ENCODE peak calls at places on chromosomes 13 and 19, in four cellular contexts. F is IMR-90, C is neuronal stem cell, A is H1. I is an unnamed sample.

GRCh38 chr13:114081761-114082681 is 50.4 kb downstream of the RASA3 start:
- DNase-seq in F (no peak), A (no peak), C (no peak), I (no peak)

GRCh38 chr13:76609643-76610042 is 276.6 kb downstream of the KCTD12 start:
- DNase-seq in F (no peak), A (no peak), C (no peak), I (no peak)

GRCh38 chr13:30905932-30906383 is at the start of gene MEDAG:
- DNase-seq in C (no peak), F (peak; percentile 57), A (no peak), I (no peak)

GRCh38 chr19:56896041-56896440 is 55.5 kb upstream of the PEG3 start:
- DNase-seq in F (no peak), A (no peak), C (no peak), I (no peak)

GRCh38 chr13:28541966-28542365 is 47.0 kb upstream of the FLT1 start:
- DNase-seq in F (no peak), A (no peak), C (no peak), I (no peak)

GRCh38 chr13:113991191-113991669 is 17.4 kb upstream of the C13orf46 start:
- DNase-seq in F (no peak), C (no peak), A (no peak), I (no peak)

GRCh38 chr13:75359266-75359665 is 122.7 kb downstream of the TBC1D4 start:
- DNase-seq in C (no peak), F (peak; percentile 94), A (peak; percentile 19), I (peak; percentile 88)

GRCh38 chr13:74080762-74081161 is 53.4 kb downstream of the KLF12 start:
- DNase-seq in A (no peak), C (no peak), F (no peak), I (no peak)

GRCh38 chr13:109400192-109400591 is 386.2 kb downstream of the IRS2 start:
- DNase-seq in F (no peak), C (no peak), A (no peak), I (peak; percentile 25)

GRCh38 chr13:30906411-30906990 is 430 bp downstream of the MEDAG start:
- DNase-seq in A (no peak), C (no peak), F (no peak), I (no peak)

GRCh38 chr19:7595466-7596133 is at the start of gene CAMSAP3:
- DNase-seq in F (no peak), A (peak; percentile 31), C (peak; percentile 82), I (peak; percentile 63)

GRCh38 chr19:30376826-30377425 is 4.7 kb downstream of the ZNF536 start:
- DNase-seq in F (no peak), C (no peak), A (no peak), I (no peak)

GRCh38 chr13:110266983-110267382 is 40.0 kb downstream of the COL4A1 start:
- DNase-seq in A (no peak), F (no peak), C (peak; percentile 58), I (peak; percentile 61)

GRCh38 chr19:8600816-8601215 is 9.7 kb downstream of the ADAMTS10 start:
- DNase-seq in F (no peak), C (no peak), A (no peak), I (no peak)

GRCh38 chr13:32142956-32143375 is 111.4 kb downstream of the FRY start:
- DNase-seq in C (no peak), F (peak; percentile 52), A (peak; percentile 34), I (peak; percentile 54)

DNA sequence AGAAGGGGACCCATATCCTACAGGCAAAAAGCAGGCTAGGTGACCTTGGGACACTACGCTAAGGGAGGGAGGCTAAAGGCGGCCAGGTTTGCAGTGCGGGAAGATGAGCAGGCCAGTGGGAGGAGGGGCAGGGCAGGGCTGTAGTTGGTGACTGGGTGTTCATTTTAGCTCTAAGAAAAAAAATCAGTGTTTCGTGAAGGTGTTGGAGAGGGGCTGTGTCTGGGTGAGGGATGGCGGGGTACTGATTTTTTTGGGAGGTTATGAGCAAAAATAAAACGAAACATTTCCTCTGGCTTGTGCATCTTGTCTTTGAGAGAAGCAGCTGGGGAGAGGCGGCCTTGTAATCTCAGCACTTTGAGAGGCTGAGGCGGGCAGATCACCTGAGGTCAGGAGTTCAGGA is 4.3 kb upstream of the NUP62 start:
- DNase-seq in C (no peak), A (no peak), F (no peak), I (no peak)
- H4K91ac ChIP-seq in C (no peak overlapping the region), A (no peak overlapping the region), F (no peak overlapping the region), I (no peak overlapping the region)

GRCh38 chr19:12938536-12939291 is at the start of gene CALR:
- DNase-seq in F (no peak), A (no peak), C (no peak), I (peak; percentile 64)
- H3K14ac ChIP-seq in F (peak within 1 kb of the TSS; percentile 96), A (no peak within 1 kb of the TSS), C (peak within 1 kb of the TSS; percentile 91), I (peak within 1 kb of the TSS; percentile 95)

GRCh38 chr13:71028884-71029283 is 838.1 kb downstream of the DACH1 start:
- DNase-seq in C (no peak), A (no peak), F (no peak), I (no peak)
- H3K27me3 ChIP-seq in C (no peaks in the 10 kb centered on the region), A (peaks cover 15% of the 10 kb centered on the region), F (no peaks in the 10 kb centered on the region), I (no peaks in the 10 kb centered on the region)

DNA sequence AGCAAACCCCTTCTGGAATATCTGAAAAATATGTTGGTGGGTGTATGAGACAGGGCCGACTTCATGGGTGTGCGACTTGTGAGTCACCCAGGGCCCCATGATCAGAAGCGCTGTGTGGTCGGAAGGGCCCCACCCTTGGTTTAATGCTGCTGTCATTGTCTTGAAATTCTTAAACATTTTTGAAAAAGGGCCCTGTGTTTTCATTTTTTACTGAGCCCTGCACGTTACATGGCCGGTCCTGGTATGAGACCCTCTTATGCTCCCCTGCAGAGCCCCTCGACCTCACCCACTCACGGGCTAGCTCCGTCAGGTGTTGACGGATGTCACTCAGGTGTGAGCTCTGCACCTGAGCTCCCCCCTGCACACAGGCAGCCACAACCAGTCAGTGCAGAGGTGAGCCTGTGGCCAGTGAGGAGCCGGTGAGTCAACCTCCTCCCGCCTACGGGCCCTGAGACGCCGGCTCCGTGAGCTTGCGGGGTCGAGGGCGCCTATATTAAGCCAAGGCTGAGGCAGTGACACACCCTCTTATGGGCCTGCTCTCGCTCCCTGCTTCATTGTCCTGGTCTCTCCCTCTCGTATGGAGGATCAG is 27.7 kb downstream of the GADD45B start:
- DNase-seq in F (peak; percentile 78), C (no peak), A (no peak), I (no peak)
- H4K91ac ChIP-seq in F (peak overlapping the region; percentile 63), C (no peak overlapping the region), A (no peak overlapping the region), I (peak overlapping the region; percentile 84)